ENCODE peak calls at places on chromosomes 5 and 9, in seven cellular contexts. One of them, this sample, is unnamed.

GRCh38 chr5:121668635-121669034 is 183.0 kb upstream of the FTMT start:
- DNase-seq in K562: no peak
- DNase-seq in SK-N-SH: no peak
- DNase-seq in HCT116: peak; percentile 7
- DNase-seq in GM12878: no peak
- DNase-seq in HepG2: no peak
- DNase-seq in H1: no peak
- DNase-seq in this sample: no peak

GRCh38 chr5:151683936-151684586 is 2.7 kb downstream of the SPARC start:
- DNase-seq in SK-N-SH: no peak
- DNase-seq in GM12878: no peak
- DNase-seq in HCT116: no peak
- DNase-seq in H1: no peak
- DNase-seq in HepG2: no peak
- DNase-seq in K562: no peak
- DNase-seq in this sample: no peak

GRCh38 chr9:95506438-95506691 is 10.4 kb downstream of the PTCH1 start:
- DNase-seq in GM12878: no peak
- DNase-seq in HCT116: no peak
- DNase-seq in H1: no peak
- DNase-seq in SK-N-SH: peak; percentile 63
- DNase-seq in HepG2: peak; percentile 25
- DNase-seq in K562: no peak
- DNase-seq in this sample: no peak

GRCh38 chr5:149837680-149838269 is 106.8 kb downstream of the PDE6A start:
- DNase-seq in HepG2: peak; percentile 54
- DNase-seq in HCT116: peak; percentile 54
- DNase-seq in K562: peak; percentile 78
- DNase-seq in GM12878: no peak
- DNase-seq in H1: peak; percentile 78
- DNase-seq in SK-N-SH: peak; percentile 88
- DNase-seq in this sample: peak; percentile 83

GRCh38 chr9:129285382-129285781 is 107.3 kb upstream of the IER5L start:
- DNase-seq in GM12878: no peak
- DNase-seq in HCT116: no peak
- DNase-seq in H1: no peak
- DNase-seq in SK-N-SH: no peak
- DNase-seq in K562: no peak
- DNase-seq in HepG2: no peak
- DNase-seq in this sample: no peak

GRCh38 chr9:99451121-99451606 is 229.1 kb downstream of the SEC61B start:
- DNase-seq in HepG2: no peak
- DNase-seq in HCT116: no peak
- DNase-seq in K562: no peak
- DNase-seq in SK-N-SH: peak; percentile 30
- DNase-seq in H1: no peak
- DNase-seq in GM12878: no peak
- DNase-seq in this sample: no peak

GRCh38 chr9:77991191-77991590 is 40.4 kb downstream of the GNAQ start:
- DNase-seq in HepG2: no peak
- DNase-seq in K562: no peak
- DNase-seq in SK-N-SH: no peak
- DNase-seq in H1: no peak
- DNase-seq in GM12878: no peak
- DNase-seq in HCT116: no peak
- DNase-seq in this sample: no peak

GRCh38 chr9:20599195-20599594 is 23.1 kb downstream of the MLLT3 start:
- DNase-seq in SK-N-SH: no peak
- DNase-seq in HCT116: no peak
- DNase-seq in HepG2: no peak
- DNase-seq in K562: no peak
- DNase-seq in GM12878: no peak
- DNase-seq in H1: no peak
- DNase-seq in this sample: no peak

GRCh38 chr5:179256229-179257189 is 88.8 kb downstream of the ADAMTS2 start:
- DNase-seq in HCT116: no peak
- DNase-seq in H1: no peak
- DNase-seq in SK-N-SH: peak; percentile 20
- DNase-seq in K562: no peak
- DNase-seq in GM12878: no peak
- DNase-seq in HepG2: no peak
- DNase-seq in this sample: no peak

GRCh38 chr5:95631265-95631957 is 11.5 kb downstream of the GPR150 start:
- DNase-seq in HepG2: no peak
- DNase-seq in SK-N-SH: no peak
- DNase-seq in H1: no peak
- DNase-seq in HCT116: no peak
- DNase-seq in K562: no peak
- DNase-seq in GM12878: no peak
- DNase-seq in this sample: no peak

GRCh38 chr9:111897831-111898144 is 1.2 kb downstream of the UGCG start:
- DNase-seq in SK-N-SH: peak; percentile 14
- DNase-seq in GM12878: peak; percentile 74
- DNase-seq in HCT116: peak; percentile 23
- DNase-seq in HepG2: no peak
- DNase-seq in K562: no peak
- DNase-seq in H1: no peak
- DNase-seq in this sample: peak; percentile 24

GRCh38 chr9:98551511-98552286 is 157.0 kb downstream of the GABBR2 start:
- DNase-seq in GM12878: no peak
- DNase-seq in SK-N-SH: no peak
- DNase-seq in K562: no peak
- DNase-seq in H1: no peak
- DNase-seq in HepG2: no peak
- DNase-seq in HCT116: no peak
- DNase-seq in this sample: no peak

GRCh38 chr5:168712280-168712924 is 133.2 kb upstream of the PANK3 start:
- DNase-seq in K562: no peak
- DNase-seq in SK-N-SH: no peak
- DNase-seq in HCT116: peak; percentile 65
- DNase-seq in GM12878: no peak
- DNase-seq in HepG2: no peak
- DNase-seq in H1: no peak
- DNase-seq in this sample: no peak

GRCh38 chr9:90600029-90600428 is 42.6 kb downstream of the DIRAS2 start:
- DNase-seq in GM12878: no peak
- DNase-seq in H1: no peak
- DNase-seq in K562: no peak
- DNase-seq in HCT116: no peak
- DNase-seq in SK-N-SH: no peak
- DNase-seq in HepG2: no peak
- DNase-seq in this sample: no peak

GRCh38 chr5:156513123-156513814 is 186.3 kb downstream of the SGCD start:
- DNase-seq in H1: no peak
- DNase-seq in HCT116: no peak
- DNase-seq in SK-N-SH: no peak
- DNase-seq in GM12878: no peak
- DNase-seq in HepG2: no peak
- DNase-seq in K562: no peak
- DNase-seq in this sample: no peak

GRCh38 chr9:15485836-15486678 is 24.7 kb downstream of the PSIP1 start:
- DNase-seq in H1: no peak
- DNase-seq in GM12878: no peak
- DNase-seq in HCT116: no peak
- DNase-seq in HepG2: peak; percentile 27
- DNase-seq in SK-N-SH: no peak
- DNase-seq in K562: no peak
- DNase-seq in this sample: no peak

GRCh38 chr5:63570752-63571151 is 391.5 kb downstream of the HTR1A start:
- DNase-seq in GM12878: no peak
- DNase-seq in HepG2: no peak
- DNase-seq in K562: no peak
- DNase-seq in HCT116: no peak
- DNase-seq in H1: no peak
- DNase-seq in SK-N-SH: peak; percentile 3
- DNase-seq in this sample: no peak

GRCh38 chr9:74887041-74887980 is at the start of gene TRPM6:
- DNase-seq in GM12878: no peak
- DNase-seq in K562: peak; percentile 7
- DNase-seq in SK-N-SH: peak; percentile 60
- DNase-seq in HCT116: peak; percentile 42
- DNase-seq in H1: peak; percentile 73
- DNase-seq in HepG2: peak; percentile 66
- DNase-seq in this sample: no peak

GRCh38 chr5:175387144-175387543 is 56.8 kb downstream of the DRD1 start:
- DNase-seq in HCT116: no peak
- DNase-seq in HepG2: no peak
- DNase-seq in K562: no peak
- DNase-seq in GM12878: no peak
- DNase-seq in H1: no peak
- DNase-seq in SK-N-SH: no peak
- DNase-seq in this sample: no peak

GRCh38 chr9:137590469-137591383 is at the start of gene ZMYND19:
- DNase-seq in GM12878: peak; percentile 15
- DNase-seq in K562: peak; percentile 100
- DNase-seq in H1: peak; percentile 94
- DNase-seq in SK-N-SH: peak; percentile 100
- DNase-seq in HCT116: peak; percentile 62
- DNase-seq in HepG2: peak; percentile 73
- DNase-seq in this sample: peak; percentile 96

GRCh38 chr9:94993141-94993820 is 266.8 kb downstream of the AOPEP start:
- DNase-seq in H1: no peak
- DNase-seq in HCT116: no peak
- DNase-seq in HepG2: peak; percentile 62
- DNase-seq in K562: no peak
- DNase-seq in GM12878: no peak
- DNase-seq in SK-N-SH: no peak
- DNase-seq in this sample: peak; percentile 90

GRCh38 chr5:154937186-154937717 is 759 bp downstream of the GEMIN5 start:
- DNase-seq in HepG2: no peak
- DNase-seq in H1: no peak
- DNase-seq in SK-N-SH: no peak
- DNase-seq in GM12878: no peak
- DNase-seq in K562: no peak
- DNase-seq in HCT116: no peak
- DNase-seq in this sample: no peak

GRCh38 chr5:168401880-168402279 is 84.4 kb upstream of the RARS1 start:
- DNase-seq in HCT116: no peak
- DNase-seq in K562: no peak
- DNase-seq in HepG2: no peak
- DNase-seq in H1: no peak
- DNase-seq in GM12878: no peak
- DNase-seq in SK-N-SH: no peak
- DNase-seq in this sample: peak; percentile 86

GRCh38 chr9:81868145-81868544 is 60.1 kb upstream of the SPATA31D4 start:
- DNase-seq in K562: no peak
- DNase-seq in GM12878: no peak
- DNase-seq in SK-N-SH: no peak
- DNase-seq in H1: no peak
- DNase-seq in HCT116: no peak
- DNase-seq in HepG2: no peak
- DNase-seq in this sample: no peak

GRCh38 chr9:128232811-128233428 is 29.7 kb downstream of the DNM1 start:
- DNase-seq in K562: no peak
- DNase-seq in HepG2: no peak
- DNase-seq in HCT116: no peak
- DNase-seq in H1: no peak
- DNase-seq in GM12878: no peak
- DNase-seq in SK-N-SH: no peak
- DNase-seq in this sample: no peak

GRCh38 chr9:108885643-108886348 is 23.7 kb downstream of the ACTL7A start:
- DNase-seq in K562: peak; percentile 52
- DNase-seq in GM12878: peak; percentile 81
- DNase-seq in HCT116: peak; percentile 2
- DNase-seq in HepG2: peak; percentile 100
- DNase-seq in H1: no peak
- DNase-seq in SK-N-SH: no peak
- DNase-seq in this sample: no peak

GRCh38 chr9:79222483-79222882 is 349.3 kb upstream of the TLE4 start:
- DNase-seq in HepG2: no peak
- DNase-seq in H1: no peak
- DNase-seq in K562: no peak
- DNase-seq in SK-N-SH: no peak
- DNase-seq in HCT116: no peak
- DNase-seq in GM12878: no peak
- DNase-seq in this sample: no peak

GRCh38 chr5:57831942-57832341 is 349.3 kb upstream of the ACTBL2 start:
- DNase-seq in HCT116: no peak
- DNase-seq in H1: no peak
- DNase-seq in K562: no peak
- DNase-seq in HepG2: no peak
- DNase-seq in GM12878: no peak
- DNase-seq in SK-N-SH: no peak
- DNase-seq in this sample: no peak

GRCh38 chr5:102903074-102903871 is 148.2 kb downstream of the PAM start:
- DNase-seq in K562: no peak
- DNase-seq in GM12878: no peak
- DNase-seq in HepG2: no peak
- DNase-seq in SK-N-SH: no peak
- DNase-seq in HCT116: no peak
- DNase-seq in H1: no peak
- DNase-seq in this sample: no peak
- TF ChIP-seq JUND in K562: no peak
- TF ChIP-seq JUND in GM12878: no peak
- TF ChIP-seq JUND in HepG2: no peak
- TF ChIP-seq JUND in SK-N-SH: no peak
- TF ChIP-seq JUND in HCT116: no peak
- TF ChIP-seq JUND in H1: no peak
- TF ChIP-seq JUND in this sample: no peak

GRCh38 chr9:114386886-114387677 is 700 bp downstream of the AKNA start:
- DNase-seq in SK-N-SH: no peak
- DNase-seq in H1: no peak
- DNase-seq in HepG2: no peak
- DNase-seq in K562: no peak
- DNase-seq in HCT116: no peak
- DNase-seq in GM12878: no peak
- DNase-seq in this sample: no peak
- TF ChIP-seq JUND in SK-N-SH: no peak
- TF ChIP-seq JUND in H1: no peak
- TF ChIP-seq JUND in HepG2: no peak
- TF ChIP-seq JUND in K562: no peak
- TF ChIP-seq JUND in HCT116: no peak
- TF ChIP-seq JUND in GM12878: no peak
- TF ChIP-seq JUND in this sample: no peak

GRCh38 chr5:14806452-14806851 is 65.1 kb downstream of the ANKH start:
- DNase-seq in HCT116: no peak
- DNase-seq in GM12878: no peak
- DNase-seq in K562: no peak
- DNase-seq in H1: no peak
- DNase-seq in HepG2: no peak
- DNase-seq in SK-N-SH: no peak
- DNase-seq in this sample: no peak
- TF ChIP-seq JUND in HCT116: no peak
- TF ChIP-seq JUND in GM12878: no peak
- TF ChIP-seq JUND in K562: no peak
- TF ChIP-seq JUND in H1: no peak
- TF ChIP-seq JUND in HepG2: no peak
- TF ChIP-seq JUND in SK-N-SH: no peak
- TF ChIP-seq JUND in this sample: no peak

DNA sequence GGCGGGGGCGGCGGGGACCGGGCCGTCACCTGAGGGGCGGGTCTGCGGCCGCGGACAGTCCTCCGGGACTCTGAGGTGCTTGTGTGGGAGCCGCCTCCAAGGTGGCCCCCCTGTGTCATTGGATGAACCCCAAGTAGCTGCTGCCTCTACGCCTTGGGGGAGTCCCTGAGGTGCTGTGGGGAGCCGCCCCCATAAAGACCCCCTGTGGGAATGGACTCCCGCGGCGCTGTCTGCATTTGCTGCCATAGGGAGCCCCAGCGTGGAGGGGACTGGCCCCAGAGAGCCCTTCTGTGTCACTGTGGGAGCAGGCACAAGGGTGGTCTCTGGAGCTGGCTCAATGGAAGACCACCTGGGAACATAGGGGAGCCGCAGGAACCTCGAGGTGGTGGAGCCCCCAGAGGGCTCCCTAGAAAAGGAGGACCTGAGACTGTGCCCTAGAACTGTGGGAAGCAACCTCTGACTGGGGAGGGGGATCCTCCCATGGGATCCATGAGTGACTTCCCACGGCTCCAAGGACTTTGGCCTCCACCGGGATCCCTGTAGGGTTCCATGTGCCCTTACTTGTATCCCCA is 412 bp downstream of the PHF24 start:
- DNase-seq in K562: no peak
- DNase-seq in HCT116: no peak
- DNase-seq in HepG2: no peak
- DNase-seq in SK-N-SH: no peak
- DNase-seq in GM12878: no peak
- DNase-seq in H1: no peak
- DNase-seq in this sample: no peak
- TF ChIP-seq JUND in K562: no peak
- TF ChIP-seq JUND in HCT116: no peak
- TF ChIP-seq JUND in HepG2: no peak
- TF ChIP-seq JUND in SK-N-SH: no peak
- TF ChIP-seq JUND in GM12878: no peak
- TF ChIP-seq JUND in H1: no peak
- TF ChIP-seq JUND in this sample: no peak